ENCODE peak calls at places on chromosomes 4 and X, in nine cellular contexts. R is heart right ventricle; A is stomach; T is naive thymus-derived CD4-positive, alpha-beta T cell; Z is mesenchymal stem cell; L is adipocyte; M is A549; F is IMR-90; Q is SJSA1. U is an unnamed sample. For H3K4me1 and H3K9me3, the result is how much of the 10 kb centered on the place peaks cover.

GRCh38 chrX:124421898-124422622 is 75.7 kb downstream of the SH2D1A start:
- DNase-seq in R (no peak), A (no peak), T (no peak), Z (peak), L (no peak), M (no peak), F (no peak), Q (no peak), U (no peak)

GRCh38 chr4:17059192-17059634 is 160.8 kb upstream of the LDB2 start:
- DNase-seq in R (peak), A (no peak), T (no peak), Z (no peak), L (peak), M (no peak), F (peak), Q (no peak), U (no peak)

GRCh38 chr4:110287130-110287529 is 88.7 kb upstream of the ELOVL6 start:
- DNase-seq in R (no peak), A (no peak), T (no peak), Z (peak), L (peak), M (peak), F (peak), Q (no peak), U (no peak)

GRCh38 chr4:38319456-38320348 is 344.3 kb upstream of the KLF3 start:
- DNase-seq in R (peak), A (peak), T (peak), Z (peak), L (peak), M (peak), F (peak), Q (peak), U (peak)

GRCh38 chr4:4985844-4986243 is 33.4 kb downstream of the CYTL1 start:
- DNase-seq in R (no peak), A (no peak), T (no peak), Z (peak), L (peak), M (peak), F (no peak), Q (no peak), U (no peak)

GRCh38 chrX:49919617-49920016 is 2.8 kb upstream of the CLCN5 start:
- DNase-seq in R (peak), A (peak), T (peak), Z (peak), L (peak), M (peak), F (peak), Q (peak), U (peak)

GRCh38 chrX:134717698-134718328 is 59.5 kb upstream of the PLAC1 start:
- DNase-seq in R (no peak), A (no peak), T (no peak), Z (no peak), L (peak), M (peak), F (peak), Q (no peak), U (no peak)

GRCh38 chr4:140603286-140603685 is 34.5 kb upstream of the UCP1 start:
- DNase-seq in R (no peak), A (no peak), T (no peak), Z (no peak), L (no peak), M (no peak), F (no peak), Q (no peak), U (no peak)

GRCh38 chr4:102168580-102168979 is 176.7 kb downstream of the SLC39A8 start:
- DNase-seq in R (no peak), A (no peak), T (no peak), Z (no peak), L (no peak), M (no peak), F (no peak), Q (no peak), U (no peak)

GRCh38 chrX:113873056-113873455 is 710.8 kb upstream of the HTR2C start:
- DNase-seq in R (no peak), A (no peak), T (no peak), Z (no peak), L (no peak), M (no peak), F (no peak), Q (no peak), U (no peak)

DNA sequence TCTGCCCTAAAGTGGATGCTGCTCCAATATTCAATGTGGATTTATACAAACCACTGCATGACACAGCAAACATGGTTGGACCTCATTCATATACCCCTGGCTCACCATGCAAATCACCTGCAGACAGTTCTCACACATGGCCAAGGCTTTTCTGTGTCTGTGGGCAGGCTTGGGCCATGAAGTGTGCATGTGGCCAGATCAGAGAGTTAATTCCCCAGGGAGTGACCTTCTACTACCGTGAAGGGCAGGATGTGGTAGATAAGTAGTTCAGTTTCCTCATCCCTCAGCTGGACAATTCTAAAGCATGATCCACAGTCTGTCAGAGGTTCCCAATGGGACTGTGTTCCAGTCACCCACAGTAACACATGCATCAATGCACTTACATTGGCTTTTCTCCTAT is 24.6 kb upstream of the BCLAF3 start:
- DNase-seq in R (no peak), A (no peak), T (no peak), Z (no peak), L (no peak), M (no peak), F (no peak), Q (no peak), U (no peak)
- H3K4me1 ChIP-seq in R (under half), A (under half), T (under half), Z (under half), L (under half), M (under half), F (under half), Q (under half), U (under half)

GRCh38 chrX:19568422-19568821 is 53.1 kb upstream of the MAP3K15 start:
- DNase-seq in R (no peak), A (no peak), T (no peak), Z (no peak), L (no peak), M (no peak), F (no peak), Q (no peak), U (no peak)
- H3K4me3 ChIP-seq in R (no peak), A (no peak), T (no peak), Z (no peak), L (no peak), M (no peak), F (no peak), Q (no peak), U (no peak)

GRCh38 chr4:26879805-26880204 is 19.2 kb downstream of the STIM2 start:
- DNase-seq in R (no peak), A (no peak), T (no peak), Z (no peak), L (no peak), M (no peak), F (no peak), Q (no peak), U (no peak)
- H3K9me3 ChIP-seq in R (under half), A (under half), T (under half), Z (under half), L (under half), M (under half), F (under half), Q (under half), U (under half)

GRCh38 chr4:2858451-2859217 is 15.0 kb downstream of the ADD1 start:
- DNase-seq in R (no peak), A (no peak), T (no peak), Z (peak), L (peak), M (no peak), F (peak), Q (no peak), U (no peak)
- H3K4me1 ChIP-seq in R (half or more), A (half or more), T (half or more), Z (under half), L (half or more), M (under half), F (under half), Q (under half), U (half or more)

GRCh38 chrX:23782455-23782854 is 518 bp upstream of the SAT1 start:
- DNase-seq in R (no peak), A (no peak), T (no peak), Z (peak), L (no peak), M (peak), F (no peak), Q (no peak), U (no peak)
- H3K4me3 ChIP-seq in R (peak), A (no peak), T (peak), Z (peak), L (peak), M (peak), F (no peak), Q (peak), U (no peak)

DNA sequence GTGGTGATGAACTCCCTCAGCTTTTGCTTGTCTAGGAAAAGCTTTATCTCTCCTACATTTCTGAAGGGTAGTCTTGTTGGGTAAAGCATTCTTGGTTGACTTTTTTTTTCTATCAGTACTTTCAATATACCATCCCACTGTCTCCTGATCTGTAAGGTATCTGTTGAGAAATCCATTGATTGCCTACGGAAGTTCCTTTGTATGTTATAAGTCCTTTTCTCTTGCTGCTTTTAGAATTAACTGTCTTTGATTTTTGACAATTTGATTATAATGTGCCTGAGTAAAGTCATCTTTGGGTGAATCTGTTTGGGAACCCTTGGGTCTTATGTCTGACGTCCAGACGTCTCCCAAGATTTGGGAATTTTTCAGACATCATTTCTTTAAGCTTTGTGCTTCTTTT is 30.8 kb downstream of the SCLT1 start:
- DNase-seq in R (no peak), A (no peak), T (no peak), Z (no peak), L (no peak), M (no peak), F (no peak), Q (no peak), U (no peak)
- H3K9me3 ChIP-seq in R (under half), A (half or more), T (under half), Z (half or more), L (under half), M (under half), F (under half), Q (under half), U (under half)

GRCh38 chrX:129733335-129733734 is 5.4 kb upstream of the XPNPEP2 start:
- DNase-seq in R (no peak), A (no peak), T (no peak), Z (no peak), L (no peak), M (no peak), F (no peak), Q (no peak), U (no peak)
- H3K4me1 ChIP-seq in R (under half), A (under half), T (under half), Z (under half), L (under half), M (under half), F (under half), Q (under half), U (under half)

DNA sequence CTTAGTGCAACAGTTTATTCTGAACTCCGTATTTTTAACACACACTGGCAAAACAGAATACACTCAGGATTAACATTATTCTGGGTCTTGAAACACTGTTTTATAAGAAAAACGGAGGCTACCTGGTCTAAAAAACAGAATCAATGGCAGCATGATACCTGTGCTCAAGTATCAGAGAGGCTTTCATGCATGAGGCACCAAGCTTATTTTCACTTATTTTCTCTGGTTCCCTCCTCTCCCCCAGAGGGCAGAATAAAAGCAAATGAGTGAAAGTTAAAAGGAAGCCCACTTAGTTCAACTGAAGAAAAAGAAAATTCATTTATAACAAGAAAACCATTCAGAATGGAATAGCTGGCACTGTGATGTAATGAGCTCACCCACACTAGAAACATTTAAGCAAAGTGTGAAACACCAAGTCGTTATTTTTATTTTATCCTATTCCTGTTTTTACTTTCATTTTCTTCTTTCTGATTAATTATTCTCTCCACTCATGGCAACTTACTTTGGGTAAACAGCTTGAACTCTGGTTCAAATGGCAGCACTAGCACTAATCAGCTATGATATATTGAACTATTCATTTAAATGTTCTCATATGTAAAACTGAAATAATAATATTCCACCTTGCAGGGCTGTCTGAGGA is 211.8 kb downstream of the PPP3CA start:
- DNase-seq in R (no peak), A (no peak), T (no peak), Z (no peak), L (no peak), M (no peak), F (no peak), Q (no peak), U (no peak)
- H3K4me3 ChIP-seq in R (no peak), A (no peak), T (no peak), Z (peak), L (peak), M (no peak), F (no peak), Q (no peak), U (no peak)

GRCh38 chrX:57266275-57266674 is 20.2 kb upstream of the FAAH2 start:
- DNase-seq in R (no peak), A (no peak), T (no peak), Z (no peak), L (no peak), M (no peak), F (no peak), Q (no peak), U (no peak)

GRCh38 chrX:57270980-57271379 is 15.5 kb upstream of the FAAH2 start:
- DNase-seq in R (no peak), A (no peak), T (no peak), Z (no peak), L (no peak), M (no peak), F (no peak), Q (no peak), U (no peak)

GRCh38 chrX:57267308-57267707 is 19.2 kb upstream of the FAAH2 start:
- DNase-seq in R (no peak), A (no peak), T (no peak), Z (no peak), L (no peak), M (no peak), F (no peak), Q (no peak), U (no peak)

GRCh38 chrX:57265126-57265525 is 21.4 kb upstream of the FAAH2 start:
- DNase-seq in R (no peak), A (no peak), T (no peak), Z (no peak), L (no peak), M (no peak), F (no peak), Q (no peak), U (no peak)

DNA sequence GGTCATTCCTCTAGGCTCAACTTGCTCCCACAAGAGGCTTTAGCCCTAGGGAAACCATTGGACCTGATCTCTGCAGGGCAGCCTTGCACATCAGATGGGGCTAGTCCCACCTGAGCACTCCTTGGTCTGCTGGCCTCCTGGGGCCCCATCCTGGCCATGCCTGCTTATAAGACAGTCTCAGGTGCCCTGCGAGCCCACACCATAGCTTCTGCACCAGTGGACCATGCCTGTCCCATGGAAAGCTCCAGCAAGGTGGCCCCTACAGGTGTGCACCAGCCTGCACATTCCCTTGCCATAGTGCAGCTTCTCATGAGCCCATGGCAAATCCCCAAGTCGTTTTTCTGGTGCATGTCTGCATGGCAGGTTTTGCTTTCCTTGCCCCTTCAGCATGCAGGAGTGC is 19.6 kb upstream of the FAAH2 start:
- DNase-seq in R (no peak), A (no peak), T (no peak), Z (no peak), L (no peak), M (no peak), F (no peak), Q (no peak), U (no peak)
- H3K9me3 ChIP-seq in R (under half), A (under half), T (under half), Z (under half), L (half or more), M (under half), F (under half), Q (under half), U (under half)

GRCh38 chrX:1598021-1598875 is 6.8 kb downstream of the AKAP17A start:
- DNase-seq in R (no peak), A (peak), T (no peak), Z (no peak), L (no peak), M (no peak), F (no peak), Q (peak), U (no peak)

GRCh38 chrX:1593286-1594271 is 2.2 kb downstream of the AKAP17A start:
- DNase-seq in R (no peak), A (peak), T (no peak), Z (no peak), L (peak), M (no peak), F (no peak), Q (peak), U (no peak)

GRCh38 chrX:1596676-1597344 is 5.4 kb downstream of the AKAP17A start:
- DNase-seq in R (no peak), A (peak), T (no peak), Z (no peak), L (no peak), M (no peak), F (no peak), Q (no peak), U (no peak)

GRCh38 chrX:1597345-1598020 is 6.1 kb downstream of the AKAP17A start:
- DNase-seq in R (no peak), A (peak), T (no peak), Z (no peak), L (no peak), M (no peak), F (no peak), Q (peak), U (no peak)

GRCh38 chrX:1595711-1596060 is 4.3 kb downstream of the AKAP17A start:
- DNase-seq in R (no peak), A (peak), T (no peak), Z (no peak), L (no peak), M (no peak), F (no peak), Q (no peak), U (no peak)
- H3K4me1 ChIP-seq in R (under half), A (under half), T (under half), Z (under half), L (under half), M (under half), F (under half), Q (under half), U (under half)

U was measured in CD8-positive, alpha-beta T cell.